ENCODE peak calls at places on chromosomes 3 and 15, in seven cellular contexts. G is HuH-7; V is Calu3; J is brain microvascular endothelial cell; O is T-helper 1 cell; F is activated CD4-positive, alpha-beta T cell treated with anti-CD3 and anti-CD28 coated beads, Interleukin-2, amount 50 U/mL, for 1 hour; E is renal cortical epithelial cell. U is an unnamed sample.

GRCh38 chr15:40108061-40108854 is 421 bp downstream of the BMF start:
- DNase-seq in G (peak; percentile 50), V (peak; percentile 21), J (no peak), O (no peak), F (no peak), E (no peak), U (no peak)

GRCh38 chr3:58434990-58435389 is 1.4 kb upstream of the PDHB start:
- DNase-seq in G (no peak), V (no peak), J (peak; percentile 32), O (no peak), F (no peak), E (peak; percentile 75), U (no peak)

GRCh38 chr3:32009101-32009500 is 27.6 kb downstream of the ZNF860 start:
- DNase-seq in G (no peak), V (no peak), J (no peak), O (no peak), F (no peak), E (peak; percentile 47), U (peak; percentile 6)

GRCh38 chr3:113304856-113305540 is 93.6 kb downstream of the BOC start:
- DNase-seq in G (no peak), V (no peak), J (no peak), O (no peak), F (no peak), E (no peak), U (no peak)

GRCh38 chr3:101070260-101071121 is 77.3 kb upstream of the ABI3BP start:
- DNase-seq in G (peak; percentile 61), V (peak; percentile 94), J (peak; percentile 29), O (peak; percentile 27), F (peak; percentile 62), E (peak; percentile 27), U (no peak)

GRCh38 chr3:197222816-197223419 is 75.5 kb downstream of the DLG1 start:
- DNase-seq in G (no peak), V (no peak), J (no peak), O (no peak), F (no peak), E (no peak), U (no peak)

GRCh38 chr15:68506071-68506470 is 72.7 kb upstream of the CORO2B start:
- DNase-seq in G (no peak), V (no peak), J (no peak), O (no peak), F (no peak), E (no peak), U (no peak)

GRCh38 chr3:105868450-105868744 is 415 bp downstream of the CBLB start:
- DNase-seq in G (peak; percentile 57), V (peak; percentile 53), J (peak; percentile 42), O (no peak), F (peak; percentile 16), E (no peak), U (no peak)

GRCh38 chr3:9067352-9067975 is 104.2 kb upstream of the RAD18 start:
- DNase-seq in G (peak; percentile 68), V (peak; percentile 33), J (peak; percentile 67), O (no peak), F (no peak), E (peak; percentile 51), U (peak; percentile 12)

GRCh38 chr15:31280831-31281216 is 45.8 kb upstream of the KLF13 start:
- DNase-seq in G (no peak), V (no peak), J (no peak), O (no peak), F (no peak), E (no peak), U (no peak)

GRCh38 chr15:68578175-68578959 is 426 bp upstream of the CORO2B start:
- DNase-seq in G (no peak), V (peak; percentile 50), J (peak; percentile 14), O (no peak), F (peak; percentile 14), E (no peak), U (no peak)

GRCh38 chr3:62132027-62132590 is 241.2 kb downstream of the FEZF2 start:
- DNase-seq in G (no peak), V (no peak), J (no peak), O (no peak), F (no peak), E (no peak), U (no peak)

GRCh38 chr3:195891431-195892104 is 16.8 kb downstream of the TNK2 start:
- DNase-seq in G (no peak), V (no peak), J (no peak), O (no peak), F (no peak), E (no peak), U (no peak)

GRCh38 chr3:89560546-89560945 is 453.1 kb downstream of the EPHA3 start:
- DNase-seq in G (no peak), V (no peak), J (peak; percentile 85), O (no peak), F (no peak), E (peak; percentile 2), U (no peak)

GRCh38 chr3:160704006-160704405 is 27.0 kb downstream of the ARL14 start:
- DNase-seq in G (no peak), V (no peak), J (peak; percentile 10), O (no peak), F (no peak), E (no peak), U (no peak)

GRCh38 chr3:141385386-141386079 is 17.2 kb downstream of the ZBTB38 start:
- DNase-seq in G (no peak), V (no peak), J (no peak), O (no peak), F (no peak), E (no peak), U (no peak)

GRCh38 chr3:14689247-14689980 is 14.5 kb downstream of the C3orf20 start:
- DNase-seq in G (no peak), V (no peak), J (no peak), O (no peak), F (no peak), E (no peak), U (no peak)

GRCh38 chr15:45640610-45641009 is 5.8 kb downstream of the SQOR start:
- DNase-seq in G (no peak), V (peak; percentile 10), J (peak; percentile 92), O (no peak), F (no peak), E (peak; percentile 99), U (peak; percentile 97)

GRCh38 chr3:149792485-149793270 is at the start of gene ANKUB1:
- DNase-seq in G (no peak), V (no peak), J (no peak), O (no peak), F (no peak), E (peak; percentile 60), U (no peak)

GRCh38 chr3:129837057-129837631 is 56.4 kb downstream of the TMCC1 start:
- DNase-seq in G (no peak), V (no peak), J (no peak), O (no peak), F (no peak), E (peak; percentile 56), U (no peak)

GRCh38 chr15:44729394-44729913 is 6.9 kb upstream of the TRIM69 start:
- DNase-seq in G (no peak), V (no peak), J (no peak), O (no peak), F (no peak), E (no peak), U (no peak)

GRCh38 chr3:38004415-38005075 is 14.0 kb downstream of the VILL start:
- DNase-seq in G (peak; percentile 97), V (peak; percentile 84), J (peak; percentile 57), O (no peak), F (peak; percentile 57), E (peak; percentile 67), U (no peak)

GRCh38 chr3:174302746-174303315 is 556.3 kb upstream of the NAALADL2 start:
- DNase-seq in G (no peak), V (no peak), J (no peak), O (no peak), F (no peak), E (no peak), U (no peak)

GRCh38 chr3:172194702-172195392 is 155.5 kb downstream of the FNDC3B start:
- DNase-seq in G (peak; percentile 64), V (no peak), J (peak; percentile 68), O (no peak), F (no peak), E (peak; percentile 72), U (no peak)

GRCh38 chr3:132726341-132726823 is 4.2 kb upstream of the NPHP3 start:
- DNase-seq in G (peak; percentile 33), V (no peak), J (no peak), O (no peak), F (no peak), E (peak; percentile 54), U (no peak)

GRCh38 chr3:46558184-46559029 is 7.7 kb downstream of the LRRC2 start:
- DNase-seq in G (peak; percentile 93), V (peak; percentile 91), J (peak; percentile 65), O (peak; percentile 55), F (peak; percentile 70), E (peak; percentile 87), U (peak; percentile 54)

GRCh38 chr3:42846682-42847522 is 28.8 kb downstream of the CYP8B1 start:
- DNase-seq in G (no peak), V (no peak), J (no peak), O (no peak), F (no peak), E (no peak), U (no peak)

GRCh38 chr3:71127463-71128243 is 455.9 kb downstream of the FOXP1 start:
- DNase-seq in G (no peak), V (no peak), J (peak; percentile 93), O (no peak), F (peak; percentile 37), E (peak; percentile 65), U (no peak)

GRCh38 chr3:45398167-45398566 is 9.8 kb downstream of the LARS2 start:
- DNase-seq in G (no peak), V (no peak), J (no peak), O (no peak), F (no peak), E (no peak), U (no peak)

GRCh38 chr3:63193647-63194046 is 84.5 kb upstream of the SYNPR start:
- DNase-seq in G (peak; percentile 1), V (peak; percentile 14), J (no peak), O (no peak), F (no peak), E (peak; percentile 11), U (no peak)

GRCh38 chr3:147963711-147964110 is 554.5 kb downstream of the ZIC1 start:
- DNase-seq in G (no peak), V (no peak), J (no peak), O (no peak), F (no peak), E (peak; percentile 21), U (no peak)

GRCh38 chr15:67807141-67807540 is 18.2 kb upstream of the SKOR1 start:
- DNase-seq in G (no peak), V (no peak), J (no peak), O (no peak), F (no peak), E (no peak), U (no peak)

GRCh38 chr15:55434989-55435825 is 26.9 kb downstream of the PIERCE2 start:
- DNase-seq in G (peak; percentile 54), V (peak; percentile 34), J (peak; percentile 58), O (no peak), F (no peak), E (peak; percentile 63), U (peak; percentile 22)

GRCh38 chr15:65054333-65055200 is 9.4 kb downstream of the SLC51B start:
- DNase-seq in G (peak; percentile 92), V (peak; percentile 88), J (peak; percentile 69), O (no peak), F (peak; percentile 55), E (peak; percentile 40), U (no peak)

GRCh38 chr15:68834356-68834755 is 13.7 kb upstream of the ANP32A start:
- DNase-seq in G (no peak), V (no peak), J (no peak), O (no peak), F (no peak), E (no peak), U (no peak)

U was measured in epithelial cell of proximal tubule.